ENCODE peak calls at places on chromosomes 6 and 20, in eight cellular contexts. L, O, Z, S, H, X, F and Y are unnamed samples.

GRCh38 chr20:25203891-25204320 is 8.4 kb downstream of the ENTPD6 start:
- DNase-seq in Z (no peak), O (no peak), X (no peak), H (no peak), L (no peak), F (no peak), S (no peak), Y (no peak)

GRCh38 chr6:41527721-41528408 is 18.3 kb upstream of the FOXP4 start:
- DNase-seq in Z (no peak), S (no peak), X (no peak), L (peak), H (no peak), F (peak), O (no peak), Y (peak)

GRCh38 chr6:147695819-147696218 is 187.3 kb downstream of the SAMD5 start:
- DNase-seq in H (no peak), Z (no peak), L (no peak), S (no peak), O (no peak), X (no peak), F (no peak), Y (no peak)

GRCh38 chr20:63054695-63055240 is 48.0 kb upstream of the BHLHE23 start:
- DNase-seq in Z (no peak), L (no peak), H (no peak), O (no peak), S (no peak), X (no peak), F (no peak), Y (no peak)

GRCh38 chr6:7414811-7415210 is 25.2 kb downstream of the RIOK1 start:
- DNase-seq in H (no peak), X (no peak), O (no peak), L (no peak), F (no peak), S (no peak), Z (peak), Y (peak)

GRCh38 chr6:152637422-152638047 is 373 bp upstream of the SYNE1 start:
- DNase-seq in L (no peak), X (no peak), F (no peak), O (no peak), Z (no peak), S (no peak), H (no peak), Y (peak)

GRCh38 chr6:157575436-157576145 is 194.6 kb downstream of the ZDHHC14 start:
- DNase-seq in X (no peak), F (no peak), O (no peak), L (no peak), S (no peak), H (no peak), Z (no peak), Y (no peak)

GRCh38 chr6:3843379-3844096 is 5.6 kb upstream of the FAM50B start:
- DNase-seq in F (no peak), H (no peak), O (no peak), S (no peak), Z (no peak), L (no peak), X (no peak), Y (peak)

GRCh38 chr6:1872649-1873131 is 263.0 kb downstream of the FOXC1 start:
- DNase-seq in F (no peak), O (peak), Z (no peak), L (no peak), H (no peak), S (no peak), X (no peak), Y (peak)

GRCh38 chr6:134984821-134985220 is 34.9 kb upstream of the ALDH8A1 start:
- DNase-seq in H (no peak), X (no peak), L (no peak), S (no peak), O (no peak), Z (no peak), F (no peak), Y (no peak)

GRCh38 chr20:54231006-54231405 is 23.1 kb downstream of the PFDN4 start:
- DNase-seq in F (no peak), S (no peak), L (no peak), H (no peak), X (no peak), O (no peak), Z (no peak), Y (peak)

GRCh38 chr6:143792402-143793339 is 50.5 kb upstream of the LTV1 start:
- DNase-seq in F (no peak), L (no peak), O (no peak), H (no peak), S (no peak), Z (no peak), X (no peak), Y (peak)

GRCh38 chr6:106617302-106617701 is 12.0 kb downstream of the RTN4IP1 start:
- DNase-seq in L (no peak), F (no peak), H (no peak), O (no peak), S (no peak), Z (no peak), X (no peak), Y (no peak)

GRCh38 chr20:46388945-46389344 is 17.5 kb downstream of the ELMO2 start:
- DNase-seq in S (no peak), H (no peak), F (no peak), Z (no peak), X (no peak), L (no peak), O (peak), Y (no peak)

GRCh38 chr6:72553531-72554202 is 68.2 kb upstream of the KCNQ5 start:
- DNase-seq in O (peak), Z (peak), L (peak), H (no peak), F (peak), S (no peak), X (no peak), Y (peak)

GRCh38 chr6:107491791-107492674 is 2.1 kb downstream of the SOBP start:
- DNase-seq in X (no peak), O (peak), H (no peak), Z (peak), F (peak), S (no peak), L (peak), Y (peak)

GRCh38 chr6:55782275-55782674 is 93.1 kb downstream of the BMP5 start:
- DNase-seq in O (no peak), X (no peak), Z (no peak), H (no peak), L (no peak), F (no peak), S (no peak), Y (no peak)

GRCh38 chr20:54268941-54269340 is 61.1 kb downstream of the PFDN4 start:
- DNase-seq in H (no peak), O (no peak), X (no peak), S (no peak), Z (no peak), L (no peak), F (no peak), Y (no peak)

GRCh38 chr6:148885154-148885870 is 138.5 kb downstream of the UST start:
- DNase-seq in H (no peak), O (no peak), X (no peak), L (no peak), S (no peak), F (no peak), Z (no peak), Y (peak)

GRCh38 chr6:135488023-135488422 is 9.5 kb downstream of the AHI1 start:
- DNase-seq in H (no peak), O (no peak), Z (peak), X (no peak), L (no peak), S (no peak), F (no peak), Y (peak)

GRCh38 chr20:19920388-19921138 is 96.6 kb upstream of the NAA20 start:
- DNase-seq in F (no peak), S (no peak), Z (no peak), X (no peak), H (no peak), L (no peak), O (no peak), Y (no peak)

GRCh38 chr6:1524040-1524480 is 85.7 kb upstream of the FOXC1 start:
- DNase-seq in H (peak), Z (no peak), X (peak), S (peak), F (no peak), O (no peak), L (peak), Y (peak)